ENCODE peak calls at places on chromosome 7, in five cellular contexts. Y, I, R, G and P are unnamed samples.
A peak's percentile ranks its signal among the peaks of the same experiment; 100 is the strongest.

GRCh38 chr7:125857606-125858005 is 928.0 kb upstream of the POT1 start:
- DNase-seq in R (no peak), Y (no peak), G (no peak), I (no peak), P (no peak)

GRCh38 chr7:77989981-77990566 is 191.5 kb downstream of the PHTF2 start:
- DNase-seq in I (peak; percentile 71), Y (no peak), R (no peak), G (no peak), P (no peak)

GRCh38 chr7:39838326-39838725 is 111.7 kb upstream of the CDK13 start:
- DNase-seq in G (no peak), R (no peak), I (no peak), Y (no peak), P (no peak)

GRCh38 chr7:47730135-47730534 is 148.2 kb upstream of the TNS3 start:
- DNase-seq in R (no peak), Y (no peak), I (no peak), G (no peak), P (no peak)

GRCh38 chr7:116697761-116698160 is 25.8 kb downstream of the MET start:
- DNase-seq in Y (no peak), G (no peak), R (no peak), I (no peak), P (no peak)

GRCh38 chr7:36280840-36281812 is 108.5 kb upstream of the ANLN start:
- DNase-seq in R (no peak), I (peak; percentile 74), Y (peak; percentile 84), G (peak; percentile 82), P (no peak)

GRCh38 chr7:151700621-151701185 is 176.2 kb downstream of the PRKAG2 start:
- DNase-seq in I (no peak), R (no peak), G (peak; percentile 16), Y (no peak), P (no peak)

GRCh38 chr7:72336887-72337821 is 75.0 kb downstream of the CALN1 start:
- DNase-seq in R (no peak), I (peak; percentile 53), G (no peak), Y (peak; percentile 37), P (no peak)

GRCh38 chr7:22168129-22168634 is 188.8 kb downstream of the RAPGEF5 start:
- DNase-seq in R (no peak), Y (no peak), I (no peak), G (no peak), P (no peak)

GRCh38 chr7:108248821-108249220 is 118.7 kb upstream of the LAMB4 start:
- DNase-seq in R (no peak), G (no peak), Y (no peak), I (no peak), P (no peak)

GRCh38 chr7:46191776-46192175 is 270.7 kb upstream of the IGFBP3 start:
- DNase-seq in G (peak; percentile 87), I (no peak), R (no peak), Y (no peak), P (no peak)

GRCh38 chr7:21507627-21508343 is 35.1 kb upstream of the DNAH11 start:
- DNase-seq in I (peak; percentile 44), Y (no peak), G (peak; percentile 39), R (no peak), P (peak; percentile 22)

DNA sequence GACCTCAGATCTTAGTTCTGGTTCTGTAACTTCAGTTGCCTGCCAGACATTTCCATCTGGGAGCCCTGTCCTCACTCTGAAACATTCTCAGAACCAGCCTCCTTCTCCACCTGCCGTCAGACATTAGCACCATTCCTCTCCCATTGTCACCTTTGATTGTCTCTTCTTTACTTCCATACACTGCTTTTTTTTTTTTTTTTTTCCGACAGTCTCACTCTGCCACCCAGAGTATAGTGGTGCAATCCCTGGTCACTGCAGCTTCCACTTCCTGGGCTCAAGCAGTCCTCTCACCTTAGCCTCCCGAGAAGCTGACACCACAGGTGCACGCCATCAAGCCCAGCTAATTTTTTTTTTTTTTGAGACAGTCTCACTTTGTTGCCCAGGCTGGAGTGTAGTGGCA is 21.1 kb upstream of the HIPK2 start:
- DNase-seq in R (no peak), G (no peak), Y (no peak), I (no peak), P (no peak)
- TF ChIP-seq CTCF in R (no peak), G (no peak), Y (peak; percentile 31), I (no peak), P (no peak)

DNA sequence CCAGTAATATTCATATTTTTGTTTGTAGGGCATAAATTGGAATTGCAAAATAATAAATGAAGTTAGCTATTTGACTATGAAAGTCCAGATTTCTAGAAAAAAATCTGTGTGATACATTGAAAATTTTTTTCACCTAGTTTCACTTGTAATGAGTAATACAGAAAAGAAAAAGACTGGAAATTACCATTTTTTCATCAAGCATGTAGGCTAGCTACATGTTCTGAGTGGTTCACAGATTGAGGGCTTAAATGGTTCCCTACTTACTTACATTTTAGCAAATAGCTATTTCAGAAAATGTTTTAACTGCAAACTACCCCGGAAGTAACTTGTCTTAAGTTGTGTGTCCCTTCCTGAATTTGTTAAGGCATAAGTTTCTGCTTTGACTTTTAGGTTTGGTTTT is 396.0 kb downstream of the PHF14 start:
- DNase-seq in I (no peak), R (no peak), Y (no peak), G (no peak), P (no peak)
- TF ChIP-seq CTCF in I (no peak), R (no peak), Y (no peak), G (no peak), P (no peak)

DNA sequence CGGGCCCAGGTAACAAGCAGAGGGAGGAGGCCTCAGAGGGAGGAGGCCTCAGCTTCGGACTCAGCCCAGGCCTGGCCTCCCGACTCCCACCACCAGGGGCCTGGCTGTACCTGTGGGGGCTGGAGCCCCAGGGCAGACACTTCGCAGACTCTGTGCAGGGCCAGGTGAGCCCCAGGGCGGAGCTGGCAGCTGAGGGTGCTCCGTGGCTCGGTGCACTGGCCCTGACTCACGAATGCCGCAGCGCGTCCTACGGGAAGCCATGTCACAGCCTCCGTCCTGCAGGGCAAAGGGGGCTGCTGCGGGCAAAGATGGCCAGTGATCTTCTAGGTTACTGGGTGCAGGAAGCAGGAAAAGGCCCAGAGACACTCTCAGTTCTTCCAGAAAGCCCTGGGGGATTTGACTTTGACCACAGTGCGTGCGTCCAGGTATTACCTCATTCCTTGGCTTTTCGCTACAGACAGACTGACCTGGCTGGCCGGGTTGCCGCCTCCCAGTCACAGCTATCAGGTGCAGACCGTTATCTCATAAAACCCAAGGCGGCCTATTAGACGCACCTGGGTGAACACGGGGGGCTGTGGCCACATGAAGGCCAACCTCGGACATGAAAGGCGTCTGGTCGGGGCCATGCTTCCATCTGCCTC is 80.1 kb downstream of the FOXL3 start:
- DNase-seq in G (no peak), R (no peak), I (no peak), Y (no peak), P (no peak)
- TF ChIP-seq CTCF in G (peak; percentile 17), R (no peak), I (peak; percentile 57), Y (no peak), P (peak; percentile 50)

DNA sequence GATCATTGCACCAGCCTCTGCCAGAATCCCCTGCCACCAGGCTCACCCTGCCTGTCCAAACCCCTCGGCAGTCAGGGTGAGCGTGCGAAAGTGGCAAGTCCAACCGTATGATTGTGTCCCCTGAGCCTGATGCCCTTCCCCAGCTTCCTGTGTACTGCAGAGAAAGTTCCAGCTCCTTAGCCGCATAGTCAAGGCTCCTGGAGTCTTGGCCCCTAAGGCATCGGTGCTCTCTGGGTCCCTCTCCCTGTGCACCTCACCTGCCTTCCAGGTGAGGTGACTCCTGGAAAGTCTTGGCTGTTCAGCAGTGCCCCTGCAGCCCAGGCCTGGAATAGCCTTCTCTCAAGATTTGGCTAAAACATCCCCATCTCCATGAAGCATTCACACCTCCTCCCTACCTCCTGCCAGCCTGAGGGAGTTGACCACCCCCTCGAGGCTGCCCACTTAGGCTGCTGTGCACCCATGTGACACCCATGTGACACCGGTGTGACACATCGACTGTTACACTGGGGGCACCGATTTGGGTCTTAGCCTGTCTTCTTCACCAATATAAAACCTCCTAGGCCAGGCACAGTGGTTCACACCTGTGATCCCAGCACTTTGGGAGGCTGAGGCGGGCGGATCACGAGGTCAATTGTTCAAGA is 56.2 kb upstream of the ELN start:
- DNase-seq in G (no peak), R (no peak), I (peak; percentile 84), Y (peak; percentile 11), P (no peak)
- TF ChIP-seq CTCF in G (no peak), R (no peak), I (peak; percentile 70), Y (no peak), P (peak; percentile 55)

GRCh38 chr7:128530855-128531104 is 54.2 kb downstream of the METTL2B start:
- DNase-seq in G (no peak), R (no peak), I (no peak), Y (no peak), P (peak; percentile 74)
- TF ChIP-seq CTCF in G (no peak), R (no peak), I (no peak), Y (no peak), P (no peak)

DNA sequence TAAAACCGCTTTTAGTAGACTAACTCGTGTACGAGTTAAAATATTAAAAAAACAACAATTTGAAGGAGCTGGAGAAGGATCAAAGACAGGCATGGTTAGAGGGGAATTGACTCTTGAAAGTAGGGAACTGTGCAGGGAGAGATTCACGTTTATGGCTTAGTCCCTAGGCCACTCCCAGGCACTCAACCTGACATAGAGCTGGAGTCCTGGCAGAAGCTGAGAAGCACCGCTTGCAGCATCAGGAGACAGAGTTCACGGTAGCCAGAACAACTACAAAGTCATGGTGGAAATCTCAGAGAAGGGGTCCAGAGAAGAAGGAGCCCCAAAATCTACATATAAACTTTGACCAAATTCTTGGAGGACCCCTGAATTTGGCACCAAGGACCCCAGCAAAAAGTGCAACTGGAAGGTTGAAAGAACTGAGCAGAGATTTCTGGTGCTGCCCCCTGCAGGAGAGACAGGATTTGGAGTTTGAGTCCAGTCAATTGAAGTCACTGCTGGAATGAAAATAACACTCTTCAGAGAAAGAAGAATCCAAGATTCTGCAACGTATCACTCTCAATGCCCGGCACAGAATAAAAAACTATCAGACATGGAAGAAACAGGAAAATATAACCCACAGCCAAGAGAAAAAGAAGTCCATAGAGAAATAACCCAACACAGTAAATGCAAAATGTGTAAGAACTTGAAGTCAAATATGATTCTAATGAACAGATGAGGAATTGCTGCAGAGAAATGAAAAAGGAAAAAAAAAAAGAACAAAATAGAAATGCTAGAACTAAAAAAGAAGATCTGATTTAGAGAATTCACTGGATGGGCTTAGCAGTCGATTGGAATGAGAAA is 493.3 kb upstream of the PODXL start:
- DNase-seq in I (peak; percentile 60), Y (no peak), R (no peak), G (peak; percentile 25), P (peak; percentile 23)
- TF ChIP-seq CTCF in I (peak; percentile 88), Y (peak; percentile 45), R (peak; percentile 40), G (peak; percentile 89), P (peak; percentile 70)